ENCODE peak calls at places on chromosome 7, in six cellular contexts. X is A549, W is HepG2, C is heart left ventricle, V is prostate gland, J is IMR-90. N is an unnamed sample.

GRCh38 chr7:32154797-32155196 is 84.6 kb upstream of the PDE1C start:
- DNase-seq in X (no peak), V (no peak), J (peak; percentile 36), C (peak; percentile 78), W (no peak), N (no peak)

GRCh38 chr7:36160313-36160712 is 7.3 kb downstream of the EEPD1 start:
- DNase-seq in X (no peak), V (no peak), W (no peak), C (no peak), J (no peak), N (no peak)

GRCh38 chr7:129168219-129168991 is 20.0 kb upstream of the SMO start:
- DNase-seq in W (no peak), J (no peak), X (no peak), C (no peak), V (peak; percentile 42), N (no peak)

GRCh38 chr7:67484244-67484751 is 487.7 kb downstream of the TYW1 start:
- DNase-seq in X (peak; percentile 64), W (peak; percentile 63), J (peak; percentile 56), C (no peak), V (peak; percentile 42), N (peak; percentile 25)

GRCh38 chr7:31776616-31777015 is 89.6 kb downstream of the PPP1R17 start:
- DNase-seq in J (peak; percentile 84), C (no peak), W (no peak), V (no peak), X (peak; percentile 22), N (no peak)

GRCh38 chr7:22147868-22148267 is 202.2 kb upstream of the CDCA7L start:
- DNase-seq in X (no peak), W (no peak), V (no peak), C (no peak), J (no peak), N (no peak)

GRCh38 chr7:119545118-119545517 is 727.9 kb upstream of the KCND2 start:
- DNase-seq in C (no peak), W (peak; percentile 17), X (no peak), J (peak; percentile 26), V (no peak), N (no peak)

GRCh38 chr7:112080974-112081373 is 125.2 kb downstream of the DOCK4 start:
- DNase-seq in C (no peak), W (no peak), X (no peak), J (peak; percentile 34), V (no peak), N (no peak)

GRCh38 chr7:149882264-149883048 is 8.7 kb downstream of the ATP6V0E2 start:
- DNase-seq in V (peak; percentile 3), W (no peak), X (no peak), J (no peak), C (no peak), N (peak; percentile 7)

GRCh38 chr7:101817031-101817929 is at the start of gene CUX1:
- DNase-seq in W (peak; percentile 30), V (peak; percentile 22), C (peak; percentile 76), X (peak; percentile 63), J (no peak), N (no peak)

GRCh38 chr7:52260046-52260665 is 775.3 kb upstream of the POM121L12 start:
- DNase-seq in C (no peak), X (no peak), W (no peak), J (no peak), V (no peak), N (no peak)

GRCh38 chr7:32204361-32205018 is 134.3 kb upstream of the PDE1C start:
- DNase-seq in X (peak; percentile 79), V (peak; percentile 47), C (peak; percentile 72), J (peak; percentile 77), W (peak; percentile 65), N (no peak)

GRCh38 chr7:91233201-91233600 is 31.0 kb upstream of the FZD1 start:
- DNase-seq in C (no peak), V (no peak), W (no peak), J (no peak), X (no peak), N (no peak)

GRCh38 chr7:152541892-152542291 is 106.1 kb upstream of the KMT2C start:
- DNase-seq in W (no peak), C (no peak), V (no peak), X (no peak), J (no peak), N (no peak)

GRCh38 chr7:148535227-148535626 is 55.3 kb upstream of the C7orf33 start:
- DNase-seq in V (no peak), C (no peak), W (no peak), J (no peak), X (no peak), N (peak; percentile 9)

GRCh38 chr7:37259381-37259821 is 189.3 kb downstream of the ELMO1 start:
- DNase-seq in J (no peak), C (no peak), V (no peak), W (no peak), X (no peak), N (no peak)

GRCh38 chr7:128827248-128827958 is 2.8 kb upstream of the FLNC start:
- DNase-seq in C (no peak), X (no peak), W (no peak), V (no peak), J (peak; percentile 83), N (no peak)

GRCh38 chr7:151233804-151234203 is 1.5 kb downstream of the CHPF2 start:
- DNase-seq in V (no peak), X (no peak), J (no peak), C (no peak), W (no peak), N (no peak)

GRCh38 chr7:151231080-151231479 is 1.2 kb upstream of the CHPF2 start:
- DNase-seq in X (no peak), J (no peak), C (no peak), W (no peak), V (no peak), N (no peak)

GRCh38 chr7:151231964-151232271 is 365 bp upstream of the CHPF2 start:
- DNase-seq in X (no peak), C (no peak), W (no peak), V (no peak), J (no peak), N (no peak)

GRCh38 chr7:151233111-151233701 is 923 bp downstream of the CHPF2 start:
- DNase-seq in C (no peak), J (peak; percentile 89), X (peak; percentile 72), W (peak; percentile 45), V (peak; percentile 33), N (peak; percentile 65)

DNA sequence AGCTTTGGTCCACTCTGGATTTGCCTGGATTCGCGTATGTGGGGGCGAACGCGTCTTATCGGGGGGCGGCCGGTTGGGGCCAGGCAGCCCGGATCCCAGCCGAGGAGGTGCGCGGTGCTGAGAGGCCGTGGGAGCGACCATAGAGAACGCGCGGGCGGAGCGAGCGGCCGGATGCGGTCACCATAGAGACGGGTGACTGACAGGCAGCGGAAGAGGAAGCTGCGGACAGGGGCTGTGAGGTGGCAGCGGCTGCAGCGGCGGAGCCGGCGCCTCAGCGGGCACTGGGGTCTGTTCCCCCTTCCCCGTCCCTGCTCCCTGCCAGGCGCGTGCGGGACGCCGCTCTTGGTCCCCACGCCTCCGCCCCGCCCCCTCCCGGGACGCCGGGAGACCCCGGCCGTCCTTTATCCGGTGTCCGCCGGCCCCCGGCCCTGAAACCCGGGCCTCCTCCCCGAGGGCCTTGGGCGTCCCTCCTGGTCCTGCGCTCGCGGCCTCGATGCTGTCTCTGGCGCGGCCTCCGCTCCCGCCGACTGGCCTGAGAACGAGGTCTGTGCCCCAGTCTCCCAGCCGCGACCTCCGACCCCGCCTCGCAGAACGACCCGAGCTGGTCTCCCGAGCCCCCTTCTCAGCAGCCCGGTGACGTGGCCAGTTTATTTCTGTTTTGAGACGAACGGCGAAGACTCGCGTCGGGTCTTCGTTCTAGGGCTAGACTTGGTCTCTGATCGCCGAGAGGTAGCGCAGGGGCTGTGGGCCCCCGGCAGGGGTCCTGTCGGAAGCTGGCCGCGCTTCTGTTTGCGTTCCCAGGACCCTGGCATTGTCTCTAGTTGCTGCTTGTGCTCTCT is at the start of gene CHPF2:
- DNase-seq in C (peak; percentile 96), X (peak; percentile 98), W (peak; percentile 66), J (peak; percentile 84), V (peak; percentile 89), N (peak; percentile 98)
- TF ChIP-seq POLR2A in C (peak; percentile 90), X (peak; percentile 85), W (peak; percentile 75), J (peak; percentile 74), V (peak; percentile 88), N (peak; percentile 88)

DNA sequence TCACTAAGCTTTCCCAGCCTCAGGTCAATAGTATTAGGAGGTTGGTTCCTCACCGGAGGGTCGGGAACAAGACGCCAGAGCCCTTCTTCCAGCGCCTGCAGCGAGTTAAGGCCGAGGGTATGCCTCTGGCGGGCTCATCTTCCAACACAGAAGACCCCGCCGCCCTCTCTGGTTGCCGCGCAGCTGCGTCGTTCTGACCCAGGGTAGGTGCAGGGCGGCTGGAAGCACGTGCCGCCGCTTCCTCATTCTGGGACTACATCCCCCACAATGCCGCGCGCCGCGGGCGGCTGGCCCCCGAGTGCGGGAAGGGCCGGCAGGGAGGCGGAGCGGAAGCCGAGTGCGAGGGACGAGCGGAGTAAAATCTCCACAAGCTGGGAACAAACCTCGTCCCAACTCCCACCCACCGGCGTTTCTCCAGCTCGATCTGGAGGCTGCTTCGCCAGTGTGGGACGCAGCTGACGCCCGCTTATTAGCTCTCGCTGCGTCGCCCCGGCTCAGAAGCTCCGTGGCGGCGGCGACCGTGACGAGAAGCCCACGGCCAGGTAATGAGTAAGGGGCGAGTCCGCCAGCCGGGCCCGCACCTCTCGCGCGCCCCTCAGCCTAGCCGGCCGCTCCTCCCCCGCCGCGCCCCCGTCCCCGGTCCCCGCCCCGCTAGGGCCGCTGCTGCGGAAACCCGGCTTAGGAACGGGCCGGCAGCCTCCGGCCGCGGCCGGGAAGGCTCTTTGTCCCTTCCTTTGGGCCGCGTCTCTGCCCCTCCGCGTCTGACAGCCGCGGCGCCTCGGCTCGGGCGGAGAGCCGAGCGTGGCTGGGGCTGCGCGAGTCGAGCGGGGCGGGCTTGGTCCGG is at the start of gene CCDC126:
- DNase-seq in C (peak; percentile 97), X (peak; percentile 92), W (peak; percentile 83), J (peak; percentile 87), V (peak; percentile 92), N (peak; percentile 82)
- TF ChIP-seq POLR2A in C (peak; percentile 53), X (peak; percentile 45), W (peak; percentile 83), J (peak; percentile 59), V (peak; percentile 62), N (no peak)

DNA sequence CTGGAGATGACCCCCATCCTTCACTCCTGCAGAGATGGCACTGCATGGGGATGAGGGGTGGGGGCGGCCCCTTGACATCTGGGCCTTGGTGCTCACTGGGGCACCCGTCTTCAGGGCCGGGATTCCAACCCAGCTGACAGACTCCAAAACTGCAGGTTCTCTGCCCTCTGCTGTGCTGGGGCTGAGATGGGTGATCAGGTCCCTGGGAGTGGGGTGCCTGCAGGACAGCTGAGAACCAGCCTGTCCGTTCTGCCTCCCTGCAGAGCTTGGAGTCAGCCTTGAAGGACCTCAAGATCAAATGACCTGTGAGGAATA is 14.3 kb downstream of the PDAP1 start:
- DNase-seq in W (no peak), J (no peak), X (no peak), V (no peak), C (peak; percentile 45), N (no peak)
- TF ChIP-seq POLR2A in W (no peak), J (no peak), X (no peak), V (no peak), C (no peak), N (no peak)

GRCh38 chr7:151461942-151462230 is 21.9 kb upstream of the CRYGN start:
- DNase-seq in V (no peak), W (no peak), J (no peak), C (no peak), X (no peak), N (no peak)

GRCh38 chr7:151457534-151457933 is 17.6 kb upstream of the CRYGN start:
- DNase-seq in W (no peak), X (no peak), C (no peak), V (no peak), J (no peak), N (no peak)

GRCh38 chr7:151460474-151460855 is 20.5 kb upstream of the CRYGN start:
- DNase-seq in V (no peak), W (no peak), C (no peak), X (no peak), J (no peak), N (no peak)

GRCh38 chr7:151461096-151461941 is 21.4 kb upstream of the CRYGN start:
- DNase-seq in X (no peak), C (no peak), V (no peak), W (no peak), J (no peak), N (no peak)

GRCh38 chr7:151459726-151460473 is 20.0 kb upstream of the CRYGN start:
- DNase-seq in C (peak; percentile 78), W (peak; percentile 79), J (peak; percentile 86), V (peak; percentile 87), X (peak; percentile 61), N (no peak)
- TF ChIP-seq POLR2A in C (peak; percentile 13), W (no peak), J (peak; percentile 22), V (no peak), X (no peak), N (no peak)

N was measured in GM12891.